ENCODE peak calls at places on chromosomes 2 and 18, in ten cellular contexts. Y, I, X, N, V, S, G, C, K and W are unnamed samples.

GRCh38 chr2:159677654-159678053 is 34.7 kb upstream of the MARCHF7 start:
- DNase-seq in X (no peak), S (peak), G (no peak), K (no peak), N (no peak), C (no peak), Y (no peak), V (no peak), I (no peak), W (no peak)

GRCh38 chr2:201996006-201996405 is 37.6 kb upstream of the FZD7 start:
- DNase-seq in V (no peak), Y (no peak), I (no peak), C (no peak), K (no peak), X (no peak), G (no peak), N (no peak), S (no peak), W (peak)

GRCh38 chr2:180733330-180733729 is 247.1 kb upstream of the UBE2E3 start:
- DNase-seq in C (no peak), Y (no peak), S (no peak), N (no peak), G (no peak), V (no peak), I (no peak), K (no peak), X (no peak), W (no peak)

GRCh38 chr18:9643549-9643948 is 29.2 kb upstream of the PPP4R1 start:
- DNase-seq in V (no peak), C (peak), G (peak), K (no peak), X (no peak), N (no peak), Y (no peak), S (peak), I (no peak), W (no peak)

GRCh38 chr2:192190474-192190873 is 4.3 kb downstream of the TMEFF2 start:
- DNase-seq in X (no peak), C (no peak), G (no peak), Y (no peak), S (peak), V (no peak), N (no peak), K (no peak), I (no peak), W (no peak)

GRCh38 chr2:7671312-7671711 is 754.1 kb downstream of the RNF144A start:
- DNase-seq in X (no peak), S (no peak), C (no peak), I (no peak), V (peak), K (no peak), Y (peak), G (no peak), N (peak), W (no peak)

GRCh38 chr2:225438263-225438662 is 38.8 kb downstream of the NYAP2 start:
- DNase-seq in S (no peak), Y (no peak), G (no peak), X (no peak), N (no peak), K (no peak), C (no peak), I (no peak), V (no peak), W (no peak)

GRCh38 chr2:134282638-134283400 is 28.9 kb downstream of the MGAT5 start:
- DNase-seq in Y (no peak), N (no peak), X (no peak), G (no peak), I (no peak), V (no peak), C (no peak), K (no peak), S (no peak), W (no peak)

GRCh38 chr2:28436525-28437051 is 43.9 kb downstream of the FOSL2 start:
- DNase-seq in X (peak), N (no peak), G (no peak), C (no peak), K (no peak), S (no peak), I (peak), V (peak), Y (no peak), W (no peak)

GRCh38 chr2:100615471-100615870 is 52.7 kb downstream of the PDCL3 start:
- DNase-seq in N (no peak), Y (no peak), C (no peak), S (no peak), G (no peak), K (no peak), V (no peak), I (no peak), X (no peak), W (no peak)

GRCh38 chr2:11388262-11389047 is 44.0 kb upstream of the ROCK2 start:
- DNase-seq in G (no peak), S (no peak), V (no peak), C (no peak), I (peak), X (no peak), Y (no peak), N (no peak), K (no peak), W (no peak)

GRCh38 chr18:48797841-48798255 is 152.9 kb downstream of the SMAD7 start:
- DNase-seq in S (no peak), C (peak), Y (peak), N (no peak), V (peak), K (no peak), X (peak), I (peak), G (no peak), W (no peak)

GRCh38 chr2:73258913-73259215 is 24.8 kb downstream of the CCT7 start:
- DNase-seq in I (no peak), N (no peak), X (no peak), Y (no peak), S (no peak), C (no peak), V (no peak), G (no peak), K (no peak), W (no peak)

GRCh38 chr18:63138469-63139340 is 180.9 kb downstream of the BCL2 start:
- DNase-seq in S (no peak), Y (no peak), K (no peak), I (peak), G (no peak), C (no peak), X (no peak), N (no peak), V (no peak), W (no peak)

GRCh38 chr2:6309415-6310185 is 556.1 kb downstream of the CMPK2 start:
- DNase-seq in G (no peak), C (no peak), Y (no peak), X (no peak), K (no peak), I (no peak), V (no peak), S (no peak), N (no peak), W (no peak)

GRCh38 chr2:64228126-64228678 is 84.0 kb upstream of the PELI1 start:
- DNase-seq in N (peak), G (peak), X (peak), C (peak), I (peak), Y (peak), K (peak), S (peak), V (peak), W (peak)

GRCh38 chr2:32135409-32135808 is 30.3 kb upstream of the SLC30A6 start:
- DNase-seq in K (no peak), Y (no peak), X (no peak), I (peak), S (peak), V (no peak), N (no peak), C (no peak), G (peak), W (no peak)

GRCh38 chr18:68925268-68925667 is 127.4 kb downstream of the CCDC102B start:
- DNase-seq in Y (no peak), I (no peak), X (no peak), K (no peak), N (no peak), V (no peak), C (no peak), S (peak), G (no peak), W (no peak)

GRCh38 chr2:138763971-138764370 is 16.2 kb downstream of the NXPH2 start:
- DNase-seq in X (no peak), C (no peak), V (no peak), N (no peak), K (no peak), S (no peak), I (no peak), G (no peak), Y (no peak), W (no peak)

GRCh38 chr2:100584811-100585210 is 22.0 kb downstream of the PDCL3 start:
- DNase-seq in G (no peak), N (no peak), Y (no peak), I (no peak), C (no peak), X (no peak), K (no peak), V (no peak), S (no peak), W (no peak)

GRCh38 chr18:11850821-11851155 is 425 bp upstream of the CHMP1B start:
- DNase-seq in Y (no peak), C (no peak), X (no peak), N (no peak), V (no peak), I (no peak), G (no peak), K (no peak), S (peak), W (no peak)

GRCh38 chr2:104703669-104704068 is 150.2 kb upstream of the POU3F3 start:
- DNase-seq in C (no peak), K (no peak), V (no peak), Y (no peak), S (no peak), I (no peak), N (no peak), X (no peak), G (no peak), W (no peak)

GRCh38 chr18:47826157-47827074 is 104.0 kb downstream of the SMAD2 start:
- DNase-seq in X (no peak), S (no peak), N (no peak), C (peak), K (no peak), I (peak), Y (no peak), G (no peak), V (no peak), W (no peak)

GRCh38 chr2:150639383-150639782 is 151.9 kb upstream of the RND3 start:
- DNase-seq in S (no peak), V (no peak), K (no peak), X (no peak), G (no peak), N (no peak), I (no peak), Y (no peak), C (no peak), W (no peak)

GRCh38 chr2:207847807-207848544 is 78.3 kb upstream of the FZD5 start:
- DNase-seq in X (peak), C (no peak), S (peak), I (peak), K (peak), N (no peak), V (no peak), G (no peak), Y (no peak), W (no peak)

GRCh38 chr2:176147790-176148496 is 3.4 kb upstream of the HOXD4 start:
- DNase-seq in G (no peak), K (no peak), Y (no peak), I (no peak), X (no peak), V (no peak), N (peak), C (no peak), S (no peak), W (no peak)

GRCh38 chr2:212892193-212892592 is 259.2 kb downstream of the IKZF2 start:
- DNase-seq in V (no peak), I (no peak), C (peak), G (peak), S (peak), Y (no peak), K (no peak), N (no peak), X (no peak), W (no peak)

GRCh38 chr2:96832751-96833507 is 10.9 kb downstream of the ANKRD23 start:
- DNase-seq in V (peak), Y (peak), G (peak), I (no peak), X (peak), K (peak), N (peak), S (peak), C (peak), W (peak)

GRCh38 chr2:28662468-28663095 is 89.0 kb upstream of the PPP1CB start:
- DNase-seq in S (peak), Y (no peak), G (no peak), X (no peak), C (peak), I (peak), K (no peak), N (no peak), V (peak), W (no peak)

GRCh38 chr2:11505652-11506610 is 27.9 kb upstream of the GREB1 start:
- DNase-seq in K (peak), N (no peak), I (no peak), X (no peak), G (no peak), C (no peak), Y (no peak), S (no peak), V (no peak), W (no peak)

GRCh38 chr2:202096736-202097135 is 23.7 kb downstream of the KIAA2012 start:
- DNase-seq in N (no peak), C (no peak), K (no peak), V (no peak), S (no peak), G (peak), I (no peak), X (no peak), Y (no peak), W (no peak)

GRCh38 chr2:10303634-10304378 is 1.1 kb downstream of the HPCAL1 start:
- DNase-seq in I (peak), G (no peak), N (peak), Y (peak), K (peak), X (peak), C (peak), S (peak), V (no peak), W (peak)

GRCh38 chr2:79437416-79438281 is 75.2 kb upstream of the CTNNA2 start:
- DNase-seq in N (no peak), I (no peak), K (no peak), S (no peak), X (no peak), Y (no peak), V (no peak), C (no peak), G (no peak), W (no peak)

GRCh38 chr2:69138793-69139510 is 126.0 kb downstream of the ANTXR1 start:
- DNase-seq in K (no peak), C (no peak), G (peak), I (peak), Y (no peak), N (peak), S (peak), X (no peak), V (peak), W (peak)

GRCh38 chr2:149438260-149438960 is 108.0 kb downstream of the LYPD6 start:
- DNase-seq in S (no peak), Y (no peak), G (no peak), X (no peak), N (no peak), I (no peak), C (no peak), V (no peak), K (no peak), W (no peak)

GRCh38 chr2:191927319-191927867 is 80.5 kb upstream of the CAVIN2 start:
- DNase-seq in I (peak), V (peak), C (peak), K (peak), G (no peak), N (peak), X (peak), S (peak), Y (no peak), W (no peak)

GRCh38 chr18:32373995-32374394 is 96.7 kb downstream of the GAREM1 start:
- DNase-seq in K (no peak), S (peak), I (peak), V (no peak), G (no peak), X (no peak), C (no peak), Y (no peak), N (peak), W (no peak)

GRCh38 chr2:8355046-8355445 is 326.8 kb upstream of the ID2 start:
- DNase-seq in X (no peak), N (no peak), S (no peak), Y (no peak), C (no peak), V (no peak), G (no peak), I (no peak), K (no peak), W (no peak)

GRCh38 chr18:49335677-49336076 is 124.8 kb downstream of the DYM start:
- DNase-seq in X (no peak), G (no peak), Y (no peak), V (no peak), S (no peak), C (no peak), I (no peak), K (no peak), N (no peak), W (no peak)

GRCh38 chr2:102185347-102185746 is 1.5 kb upstream of the IL1RL2 start:
- DNase-seq in V (no peak), X (no peak), Y (no peak), S (peak), I (no peak), K (no peak), G (no peak), C (no peak), N (no peak), W (no peak)

GRCh38 chr2:102186676-102187190 is at the start of gene IL1RL2:
- DNase-seq in V (peak), K (no peak), N (peak), Y (no peak), S (peak), I (peak), X (peak), G (no peak), C (peak), W (peak)

GRCh38 chr2:102184018-102184417 is 2.8 kb upstream of the IL1RL2 start:
- DNase-seq in S (peak), G (no peak), Y (no peak), X (no peak), K (no peak), V (no peak), N (no peak), C (no peak), I (no peak), W (no peak)

GRCh38 chr2:102190425-102191107 is 3.7 kb downstream of the IL1RL2 start:
- DNase-seq in V (no peak), N (no peak), G (no peak), K (no peak), Y (no peak), X (no peak), I (no peak), C (no peak), S (no peak), W (no peak)

DNA sequence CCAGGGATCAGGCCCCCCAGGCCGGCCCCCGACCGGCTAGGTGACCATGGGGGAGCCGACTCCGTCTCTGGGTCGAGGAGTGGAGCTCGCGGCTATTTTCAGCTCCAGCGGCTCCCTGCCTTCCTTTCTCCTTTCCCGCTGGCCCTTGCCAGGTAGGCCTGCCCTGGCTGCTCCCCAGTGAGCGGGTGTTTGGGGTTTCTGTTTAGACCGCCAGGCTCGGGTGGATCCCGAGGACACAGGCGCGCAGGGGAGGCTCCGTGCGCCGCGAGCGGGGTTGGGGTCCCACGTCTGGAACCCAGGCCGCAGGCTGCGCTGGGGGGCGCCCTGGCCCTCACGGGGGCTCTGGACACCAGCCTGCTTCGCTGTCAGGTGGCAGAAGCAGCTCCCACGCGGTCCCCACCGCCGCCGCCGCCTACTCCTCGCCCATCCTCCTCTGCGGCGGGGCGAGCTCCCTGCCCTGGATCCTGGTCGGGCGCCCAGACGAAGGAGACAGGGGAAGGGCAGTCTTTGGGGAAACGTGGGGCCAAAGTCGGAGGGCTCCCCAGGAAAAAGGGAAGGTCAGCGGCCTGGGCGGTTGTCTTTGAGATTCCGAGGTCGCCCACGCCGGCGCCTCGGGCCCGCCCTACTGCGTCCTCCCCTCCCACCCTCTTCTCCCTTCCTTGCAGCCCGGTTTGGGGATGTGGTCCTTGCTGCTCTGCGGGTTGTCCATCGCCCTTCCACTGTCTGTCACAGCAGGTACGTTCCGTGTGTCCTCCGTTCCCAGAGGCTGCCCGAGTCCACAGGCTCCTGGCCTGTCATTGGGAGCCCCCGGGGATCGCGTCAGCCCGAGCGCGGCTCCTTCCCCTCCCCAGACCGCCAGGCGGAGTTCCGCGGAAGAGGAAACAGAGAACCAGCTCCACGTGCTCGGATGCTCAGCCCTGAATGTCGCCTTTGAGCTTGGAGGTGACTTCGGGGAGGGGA is 648 bp downstream of the IL1RL2 start:
- DNase-seq in Y (peak), X (peak), N (peak), I (peak), K (peak), V (peak), S (peak), G (no peak), C (peak), W (peak)
- H3K4me3 ChIP-seq in Y (peak), X (peak), N (peak), I (peak), K (peak), V (peak), S (peak), G (peak), C (peak), W (peak)

GRCh38 chr2:153145470-153145869 is 333.1 kb downstream of the RPRM start:
- DNase-seq in S (no peak), C (no peak), V (no peak), Y (no peak), N (no peak), X (no peak), K (peak), I (no peak), G (no peak), W (no peak)
- H3K27ac ChIP-seq in S (no peak), C (no peak), V (no peak), Y (no peak), N (no peak), X (no peak), K (no peak), I (no peak), G (no peak), W (no peak)

DNA sequence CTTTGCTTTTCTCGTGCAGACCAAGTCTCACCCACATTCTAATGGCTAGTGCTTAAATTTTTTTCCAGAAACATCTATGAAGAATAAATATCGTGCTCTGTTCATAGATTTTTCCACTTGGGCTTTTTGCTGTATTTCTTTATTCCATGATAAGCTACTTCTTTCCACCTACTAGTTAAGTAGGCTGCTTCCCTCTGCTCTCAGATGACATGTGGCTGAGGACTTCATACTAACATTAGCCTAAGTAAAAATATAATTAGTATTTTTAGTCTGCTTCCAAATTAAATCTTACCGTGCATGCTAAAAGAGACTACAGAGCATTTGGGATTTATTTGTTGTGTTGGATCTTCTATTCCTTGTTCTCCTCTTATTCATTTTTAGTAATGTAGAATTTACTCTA is 102.4 kb downstream of the SH3RF3 start:
- DNase-seq in N (no peak), Y (no peak), G (no peak), X (no peak), C (no peak), V (no peak), I (no peak), S (no peak), K (no peak), W (no peak)
- H3K4me3 ChIP-seq in N (no peak), Y (no peak), G (no peak), X (no peak), C (no peak), V (no peak), I (no peak), S (no peak), K (no peak), W (no peak)

DNA sequence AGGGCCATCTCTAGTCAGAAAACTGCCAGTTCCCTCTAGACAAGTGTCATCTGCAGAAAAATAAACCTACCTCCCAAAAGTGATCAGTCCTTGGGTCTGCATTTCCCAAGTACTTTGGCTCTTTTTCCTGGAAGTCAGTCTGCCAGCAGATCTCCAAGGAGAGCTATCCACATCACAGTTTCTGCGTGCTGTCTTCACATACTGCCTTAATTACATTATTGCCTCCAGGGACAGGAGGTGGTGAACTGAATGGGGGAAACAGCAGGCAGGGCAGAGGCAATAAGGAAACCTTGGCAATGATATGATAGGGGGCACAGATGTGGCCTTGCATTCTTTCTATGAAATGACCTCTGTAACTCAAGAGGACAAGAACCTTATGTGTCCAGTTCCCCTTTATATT is 105.9 kb upstream of the SIX2 start:
- DNase-seq in V (no peak), K (no peak), X (no peak), I (no peak), Y (no peak), G (no peak), S (no peak), C (no peak), N (no peak), W (no peak)
- H3K27ac ChIP-seq in V (no peak), K (no peak), X (no peak), I (no peak), Y (no peak), G (no peak), S (no peak), C (no peak), N (no peak), W (no peak)